ENCODE peak calls at places on chromosomes 13 and 19, in ten cellular contexts. H is WTC11; Q is NCI-H1105 treated with DMSO at 0.1 percent for 48 hours; X is stimulated activated CD4-positive, alpha-beta T cell treated with anti-CD3 and anti-CD28 coated beads, Interleukin-1b, Interleukin-23, amount 100 ng/mL, for 24 hours; J is amniotic stem cell; T is NCI-H2029 treated with DMSO at 0.1 percent for 48 hours; W is brain microvascular endothelial cell; E is neural progenitor cell; A is non-pigmented ciliary epithelial cell; U is progenitor cell of endocrine pancreas. V is an unnamed sample.

GRCh38 chr19:11130824-11131455 is 24.6 kb downstream of the SPC24 start:
- DNase-seq in H (peak), Q (peak), X (peak), J (peak), T (peak), W (peak), E (peak), A (no peak), U (peak), V (peak)

GRCh38 chr13:90502143-90502542 is 845.3 kb upstream of the MIR17HG start:
- DNase-seq in H (no peak), Q (no peak), X (no peak), J (no peak), T (peak), W (no peak), E (no peak), A (no peak), U (no peak), V (no peak)

GRCh38 chr13:90444232-90444631 is 903.3 kb upstream of the MIR17HG start:
- DNase-seq in H (no peak), Q (no peak), X (no peak), J (no peak), T (no peak), W (no peak), E (no peak), A (no peak), U (no peak), V (no peak)

GRCh38 chr13:32951580-32951979 is 64.6 kb upstream of the KL start:
- DNase-seq in H (no peak), Q (no peak), X (no peak), J (no peak), T (peak), W (no peak), E (no peak), A (no peak), U (no peak), V (no peak)

GRCh38 chr19:1863638-1864479 is 480 bp upstream of the KLF16 start:
- DNase-seq in H (peak), Q (peak), X (peak), J (peak), T (peak), W (peak), E (peak), A (peak), U (peak), V (peak)

GRCh38 chr19:30665449-30665848 is 293.3 kb downstream of the ZNF536 start:
- DNase-seq in H (no peak), Q (no peak), X (no peak), J (no peak), T (no peak), W (no peak), E (no peak), A (no peak), U (no peak), V (no peak)

GRCh38 chr13:66794340-66795031 is 435.6 kb downstream of the PCDH9 start:
- DNase-seq in H (no peak), Q (peak), X (no peak), J (no peak), T (no peak), W (no peak), E (no peak), A (no peak), U (no peak), V (peak)

GRCh38 chr13:101767096-101767495 is 314.6 kb downstream of the ITGBL1 start:
- DNase-seq in H (no peak), Q (no peak), X (no peak), J (no peak), T (no peak), W (no peak), E (no peak), A (no peak), U (no peak), V (no peak)

GRCh38 chr19:31185261-31185660 is 164.0 kb downstream of the TSHZ3 start:
- DNase-seq in H (no peak), Q (no peak), X (no peak), J (no peak), T (no peak), W (no peak), E (peak), A (no peak), U (no peak), V (no peak)

GRCh38 chr13:43908156-43909126 is 28.7 kb downstream of the LACC1 start:
- DNase-seq in H (no peak), Q (peak), X (no peak), J (peak), T (peak), W (peak), E (peak), A (peak), U (no peak), V (no peak)

GRCh38 chr13:53250272-53250875 is 221.8 kb downstream of the OLFM4 start:
- DNase-seq in H (no peak), Q (peak), X (no peak), J (peak), T (peak), W (peak), E (peak), A (peak), U (peak), V (peak)

GRCh38 chr13:51728972-51729371 is 75.0 kb downstream of the DHRS12 start:
- DNase-seq in H (no peak), Q (no peak), X (no peak), J (no peak), T (no peak), W (peak), E (no peak), A (peak), U (no peak), V (no peak)

GRCh38 chr13:48797127-48797526 is 143.4 kb downstream of the CYSLTR2 start:
- DNase-seq in H (no peak), Q (no peak), X (no peak), J (no peak), T (no peak), W (no peak), E (no peak), A (no peak), U (no peak), V (no peak)

GRCh38 chr13:111399334-111399733 is 78.9 kb downstream of the TEX29 start:
- DNase-seq in H (no peak), Q (no peak), X (no peak), J (no peak), T (no peak), W (no peak), E (no peak), A (no peak), U (no peak), V (no peak)

GRCh38 chr13:80458546-80458945 is 117.6 kb upstream of the SPRY2 start:
- DNase-seq in H (no peak), Q (no peak), X (no peak), J (no peak), T (no peak), W (peak), E (no peak), A (no peak), U (no peak), V (no peak)

GRCh38 chr19:46115396-46116109 is 8.9 kb downstream of the IGFL3 start:
- DNase-seq in H (no peak), Q (no peak), X (peak), J (peak), T (no peak), W (peak), E (no peak), A (peak), U (no peak), V (no peak)

GRCh38 chr19:18475004-18475453 is 37.1 kb upstream of the ISYNA1 start:
- DNase-seq in H (no peak), Q (no peak), X (no peak), J (no peak), T (no peak), W (no peak), E (no peak), A (no peak), U (no peak), V (no peak)

GRCh38 chr13:113941571-113942191 is 32.2 kb downstream of the C13orf46 start:
- DNase-seq in H (no peak), Q (peak), X (no peak), J (no peak), T (no peak), W (peak), E (no peak), A (no peak), U (no peak), V (no peak)

GRCh38 chr19:2260341-2260751 is 4.1 kb upstream of the JSRP1 start:
- DNase-seq in H (no peak), Q (no peak), X (no peak), J (no peak), T (peak), W (no peak), E (no peak), A (no peak), U (no peak), V (no peak)

GRCh38 chr19:1478934-1479707 is at the start of gene C19orf25:
- DNase-seq in H (peak), Q (peak), X (peak), J (peak), T (peak), W (peak), E (peak), A (peak), U (peak), V (peak)

GRCh38 chr19:48244289-48244688 is 11.4 kb downstream of the CARD8 start:
- DNase-seq in H (no peak), Q (no peak), X (no peak), J (no peak), T (no peak), W (peak), E (no peak), A (no peak), U (no peak), V (no peak)

GRCh38 chr19:30755581-30755980 is 383.4 kb downstream of the ZNF536 start:
- DNase-seq in H (no peak), Q (no peak), X (no peak), J (no peak), T (no peak), W (no peak), E (no peak), A (no peak), U (no peak), V (no peak)

GRCh38 chr13:46124967-46125933 is 20.4 kb upstream of the CPB2 start:
- DNase-seq in H (no peak), Q (no peak), X (no peak), J (no peak), T (no peak), W (no peak), E (no peak), A (no peak), U (no peak), V (no peak)

GRCh38 chr13:75513271-75513670 is 24.4 kb downstream of the COMMD6 start:
- DNase-seq in H (no peak), Q (no peak), X (no peak), J (no peak), T (no peak), W (no peak), E (no peak), A (no peak), U (no peak), V (no peak)

GRCh38 chr19:2064788-2065524 is 13.9 kb upstream of the MKNK2 start:
- DNase-seq in H (no peak), Q (no peak), X (no peak), J (no peak), T (no peak), W (no peak), E (no peak), A (no peak), U (no peak), V (no peak)

GRCh38 chr19:18205180-18205915 is 1.5 kb upstream of the RAB3A start:
- DNase-seq in H (peak), Q (peak), X (no peak), J (peak), T (no peak), W (peak), E (peak), A (peak), U (no peak), V (peak)

GRCh38 chr19:2477141-2477710 is 1.3 kb downstream of the GADD45B start:
- DNase-seq in H (no peak), Q (no peak), X (no peak), J (no peak), T (no peak), W (no peak), E (peak), A (no peak), U (no peak), V (peak)